ENCODE peak calls at places on chromosomes 13 and 19, in four cellular contexts. Y, V, F and X are unnamed samples.

GRCh38 chr13:41308241-41308640 is 2.8 kb upstream of the NAA16 start:
- DNase-seq in Y (no peak), V (no peak), F (no peak), X (no peak)

GRCh38 chr19:3475449-3475848 is 4.9 kb downstream of the SMIM24 start:
- DNase-seq in Y (no peak), V (no peak), F (no peak), X (no peak)

GRCh38 chr13:32587774-32588165 is 1.5 kb downstream of the PDS5B start:
- DNase-seq in Y (no peak), V (no peak), F (no peak), X (peak; percentile 80)

GRCh38 chr19:10625003-10625761 is at the start of gene SLC44A2:
- DNase-seq in Y (peak; percentile 73), V (peak; percentile 35), F (no peak), X (peak; percentile 54)

GRCh38 chr19:15123900-15124299 is 16.7 kb downstream of the SYDE1 start:
- DNase-seq in Y (peak; percentile 68), V (no peak), F (no peak), X (no peak)

GRCh38 chr19:23787106-23787505 is 28.4 kb upstream of the ZNF681 start:
- DNase-seq in Y (no peak), V (no peak), F (no peak), X (peak; percentile 74)

GRCh38 chr19:45681391-45682015 is 10.2 kb downstream of the SNRPD2 start:
- DNase-seq in Y (peak; percentile 88), V (peak; percentile 58), F (peak; percentile 96), X (peak; percentile 77)

GRCh38 chr13:45048890-45049407 is 59.6 kb downstream of the GPALPP1 start:
- DNase-seq in Y (no peak), V (no peak), F (no peak), X (no peak)

GRCh38 chr13:95100525-95101121 is 200.6 kb downstream of the ABCC4 start:
- DNase-seq in Y (no peak), V (peak; percentile 14), F (no peak), X (no peak)